ENCODE peak calls at places on chromosomes 4 and X, in five cellular contexts. One of them, this sample, is unnamed.

GRCh38 chr4:4386296-4386735 is 586 bp upstream of the NSG1 start:
- DNase-seq in heart left ventricle: no peak
- DNase-seq in left lung: no peak
- DNase-seq in IMR-90: no peak
- DNase-seq in cerebellar cortex: peak
- DNase-seq in this sample: no peak

GRCh38 chr4:1505511-1506451 is 99.5 kb upstream of the NKX1-1 start:
- DNase-seq in heart left ventricle: peak
- DNase-seq in left lung: peak
- DNase-seq in IMR-90: no peak
- DNase-seq in cerebellar cortex: no peak
- DNase-seq in this sample: no peak

GRCh38 chr4:77045490-77045889 is 30.3 kb downstream of the CCNI start:
- DNase-seq in heart left ventricle: no peak
- DNase-seq in left lung: no peak
- DNase-seq in IMR-90: peak
- DNase-seq in cerebellar cortex: peak
- DNase-seq in this sample: no peak

GRCh38 chrX:118764122-118764521 is 36.7 kb downstream of the IL13RA1 start:
- DNase-seq in heart left ventricle: no peak
- DNase-seq in left lung: no peak
- DNase-seq in IMR-90: no peak
- DNase-seq in cerebellar cortex: no peak
- DNase-seq in this sample: no peak

GRCh38 chr4:24988776-24989175 is 42.0 kb downstream of the LGI2 start:
- DNase-seq in heart left ventricle: no peak
- DNase-seq in left lung: no peak
- DNase-seq in IMR-90: peak
- DNase-seq in cerebellar cortex: no peak
- DNase-seq in this sample: no peak

GRCh38 chr4:53281438-53281837 is 84.4 kb downstream of the SCFD2 start:
- DNase-seq in heart left ventricle: no peak
- DNase-seq in left lung: no peak
- DNase-seq in IMR-90: peak
- DNase-seq in cerebellar cortex: no peak
- DNase-seq in this sample: no peak

GRCh38 chr4:37675587-37676290 is 10.4 kb downstream of the RELL1 start:
- DNase-seq in heart left ventricle: no peak
- DNase-seq in left lung: no peak
- DNase-seq in IMR-90: no peak
- DNase-seq in cerebellar cortex: no peak
- DNase-seq in this sample: no peak

GRCh38 chrX:41095962-41096955 is 11.0 kb downstream of the USP9X start:
- DNase-seq in heart left ventricle: no peak
- DNase-seq in left lung: no peak
- DNase-seq in IMR-90: no peak
- DNase-seq in cerebellar cortex: no peak
- DNase-seq in this sample: peak

GRCh38 chr4:88411491-88412101 is 32.9 kb downstream of the HERC6 start:
- DNase-seq in heart left ventricle: no peak
- DNase-seq in left lung: no peak
- DNase-seq in IMR-90: no peak
- DNase-seq in cerebellar cortex: no peak
- DNase-seq in this sample: no peak

GRCh38 chr4:109730294-109731051 is 603 bp upstream of the PLA2G12A start:
- DNase-seq in heart left ventricle: peak
- DNase-seq in left lung: peak
- DNase-seq in IMR-90: peak
- DNase-seq in cerebellar cortex: peak
- DNase-seq in this sample: peak

GRCh38 chrX:155148724-155149537 is 67.3 kb upstream of the VBP1 start:
- DNase-seq in heart left ventricle: no peak
- DNase-seq in left lung: no peak
- DNase-seq in IMR-90: peak
- DNase-seq in cerebellar cortex: peak
- DNase-seq in this sample: peak

GRCh38 chrX:1492421-1493012 is 39.8 kb upstream of the ASMTL start:
- DNase-seq in heart left ventricle: no peak
- DNase-seq in left lung: no peak
- DNase-seq in IMR-90: no peak
- DNase-seq in cerebellar cortex: no peak
- DNase-seq in this sample: no peak

GRCh38 chrX:149259241-149259640 is 245.9 kb downstream of the IDS start:
- DNase-seq in heart left ventricle: no peak
- DNase-seq in left lung: no peak
- DNase-seq in IMR-90: no peak
- DNase-seq in cerebellar cortex: no peak
- DNase-seq in this sample: no peak

GRCh38 chrX:119790977-119791436 is 423 bp downstream of the RPL39 start:
- DNase-seq in heart left ventricle: no peak
- DNase-seq in left lung: no peak
- DNase-seq in IMR-90: peak
- DNase-seq in cerebellar cortex: peak
- DNase-seq in this sample: no peak

GRCh38 chr4:155822572-155822971 is 43.5 kb downstream of the ASIC5 start:
- DNase-seq in heart left ventricle: no peak
- DNase-seq in left lung: no peak
- DNase-seq in IMR-90: peak
- DNase-seq in cerebellar cortex: no peak
- DNase-seq in this sample: no peak

GRCh38 chr4:28093071-28093470 is 1232.4 kb downstream of the STIM2 start:
- DNase-seq in heart left ventricle: no peak
- DNase-seq in left lung: no peak
- DNase-seq in IMR-90: no peak
- DNase-seq in cerebellar cortex: no peak
- DNase-seq in this sample: no peak

This sample was measured in SJSA1.